ENCODE peak calls at places on chromosomes 7 and 10, in four cellular contexts. W is GM12878, I is WTC11, Z is K562. Y is an unnamed sample.

GRCh38 chr7:139034855-139035587 is 821 bp downstream of the ZC3HAV1L start:
- DNase-seq in Z (no peak), W (no peak), I (peak; percentile 35), Y (no peak)

GRCh38 chr10:30980951-30981616 is 50.6 kb downstream of the ZNF438 start:
- DNase-seq in W (no peak), I (no peak), Z (no peak), Y (no peak)

GRCh38 chr10:98971464-98971863 is 264.2 kb downstream of the HPSE2 start:
- DNase-seq in W (no peak), I (no peak), Z (no peak), Y (no peak)

GRCh38 chr10:55631071-55631654 is 729.9 kb downstream of the ZWINT start:
- DNase-seq in W (no peak), I (peak; percentile 87), Z (peak; percentile 5), Y (no peak)

GRCh38 chr7:2024227-2024918 is 208.4 kb downstream of the MAD1L1 start:
- DNase-seq in W (no peak), Z (no peak), I (no peak), Y (peak; percentile 9)

GRCh38 chr10:133438711-133439273 is 14.4 kb upstream of the SPRN start:
- DNase-seq in W (peak; percentile 16), I (no peak), Z (peak; percentile 51), Y (peak; percentile 17)

GRCh38 chr7:156607332-156608175 is 33.0 kb upstream of the RNF32 start:
- DNase-seq in Z (peak; percentile 13), W (no peak), I (no peak), Y (no peak)

GRCh38 chr7:104179178-104179577 is 28.6 kb downstream of the ORC5 start:
- DNase-seq in Z (no peak), I (no peak), W (no peak), Y (no peak)

GRCh38 chr10:12418000-12418399 is 68.7 kb downstream of the CAMK1D start:
- DNase-seq in W (no peak), I (no peak), Z (no peak), Y (no peak)

GRCh38 chr10:33009244-33010131 is 51.5 kb upstream of the ITGB1 start:
- DNase-seq in W (no peak), Z (no peak), I (no peak), Y (no peak)

GRCh38 chr10:33001908-33002492 is 44.0 kb upstream of the ITGB1 start:
- DNase-seq in I (no peak), W (no peak), Z (no peak), Y (peak; percentile 63)

GRCh38 chr10:33008499-33009243 is 50.6 kb upstream of the ITGB1 start:
- DNase-seq in W (peak; percentile 26), I (peak; percentile 52), Z (peak; percentile 63), Y (peak; percentile 63)

GRCh38 chr10:33006342-33006887 is 48.4 kb upstream of the ITGB1 start:
- DNase-seq in Z (no peak), I (no peak), W (no peak), Y (no peak)

DNA sequence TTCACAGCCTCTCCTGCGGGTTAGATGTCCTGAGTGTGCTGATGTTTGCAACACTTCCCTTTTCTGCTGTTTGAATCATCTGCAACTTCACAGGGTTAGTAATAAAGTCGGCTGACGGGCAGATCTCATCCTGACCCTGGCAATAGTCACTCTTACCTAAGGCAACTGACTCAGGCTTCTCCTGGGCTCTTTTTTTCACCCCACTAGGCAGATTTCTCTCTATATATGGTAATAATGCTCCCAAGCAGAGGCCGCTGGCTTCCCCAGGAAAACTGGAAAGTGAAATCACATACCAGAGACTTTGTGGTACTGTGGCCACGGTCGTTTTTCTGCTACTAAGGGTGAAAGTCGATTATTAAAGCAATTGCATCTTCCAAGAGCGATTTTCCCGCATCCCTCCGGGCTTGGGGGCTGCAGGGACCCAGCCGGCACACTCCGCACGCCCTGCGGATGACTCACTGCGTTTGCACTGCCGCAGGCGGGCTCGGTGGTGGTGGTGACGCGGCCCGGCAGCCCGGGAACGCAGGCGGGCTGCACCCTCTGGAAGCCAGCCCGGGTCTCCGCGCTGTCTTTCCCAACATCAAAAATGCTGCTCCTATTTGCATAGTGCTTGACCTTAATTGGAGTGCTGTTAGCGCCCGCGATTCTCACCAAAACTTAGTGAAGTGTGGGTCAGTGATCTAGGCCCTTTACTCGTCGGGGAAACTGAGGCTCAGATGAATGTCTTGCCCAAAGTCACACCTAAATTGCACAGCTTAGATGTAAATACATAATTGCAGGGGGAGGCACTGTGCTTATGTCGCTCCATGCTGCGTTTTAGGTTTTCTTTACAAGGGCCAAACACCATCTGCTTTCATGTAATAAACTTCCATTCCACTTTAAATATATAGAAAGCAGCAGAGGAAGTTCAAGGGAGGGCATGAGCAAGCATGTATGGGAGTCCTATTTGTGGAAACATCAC is 47.6 kb upstream of the ITGB1 start:
- DNase-seq in Z (peak; percentile 61), W (no peak), I (peak; percentile 77), Y (peak; percentile 59)
- TF ChIP-seq ETV6 in Z (no peak), W (no peak), I (peak; percentile 52), Y (no peak)

DNA sequence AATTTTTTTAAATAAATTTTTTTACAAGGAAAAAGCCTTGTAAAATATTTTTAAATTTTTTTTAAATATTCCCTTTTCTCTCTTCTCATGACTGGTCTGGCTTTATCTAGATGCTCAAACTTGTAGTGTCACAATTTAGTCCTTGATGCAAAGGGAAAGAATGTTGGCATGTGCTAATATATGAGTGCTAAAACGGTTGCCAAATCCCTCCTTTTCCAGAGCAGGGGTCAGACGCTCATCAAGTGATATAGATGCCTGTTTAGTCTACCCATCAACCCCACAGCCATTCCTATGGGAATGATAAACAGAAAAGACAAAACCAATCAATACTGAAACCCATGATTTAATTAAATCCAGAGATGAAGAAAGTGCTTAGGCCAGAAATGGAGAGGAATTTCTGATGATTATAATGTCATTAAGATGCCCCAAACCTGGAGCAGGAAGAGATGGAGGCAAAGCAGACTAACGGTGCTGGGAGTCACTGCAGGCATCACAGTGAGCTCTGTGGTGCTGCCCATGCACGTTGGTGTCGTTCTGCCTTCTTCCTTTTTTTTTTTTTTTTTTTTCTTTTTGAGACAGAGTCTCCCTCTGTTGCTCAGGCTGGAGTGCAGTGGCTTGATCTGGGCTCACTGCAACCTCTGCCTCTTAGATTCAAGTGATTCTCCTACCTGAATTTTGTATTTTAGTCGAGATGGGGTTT is 210.1 kb upstream of the STK17A start:
- DNase-seq in W (no peak), I (no peak), Z (no peak), Y (no peak)
- TF ChIP-seq ETV6 in W (no peak), I (no peak), Z (no peak), Y (no peak)

GRCh38 chr7:48085942-48086341 is 3.1 kb upstream of the UPP1 start:
- DNase-seq in I (no peak), Z (no peak), W (no peak), Y (no peak)

GRCh38 chr7:48088559-48089414 is at the start of gene UPP1:
- DNase-seq in Z (peak; percentile 86), W (peak; percentile 76), I (peak; percentile 93), Y (peak; percentile 97)

GRCh38 chr7:48085433-48085791 is 3.7 kb upstream of the UPP1 start:
- DNase-seq in I (no peak), Z (no peak), W (peak; percentile 35), Y (no peak)

GRCh38 chr7:48089415-48089975 is 430 bp downstream of the UPP1 start:
- DNase-seq in Z (no peak), W (no peak), I (peak; percentile 89), Y (no peak)

DNA sequence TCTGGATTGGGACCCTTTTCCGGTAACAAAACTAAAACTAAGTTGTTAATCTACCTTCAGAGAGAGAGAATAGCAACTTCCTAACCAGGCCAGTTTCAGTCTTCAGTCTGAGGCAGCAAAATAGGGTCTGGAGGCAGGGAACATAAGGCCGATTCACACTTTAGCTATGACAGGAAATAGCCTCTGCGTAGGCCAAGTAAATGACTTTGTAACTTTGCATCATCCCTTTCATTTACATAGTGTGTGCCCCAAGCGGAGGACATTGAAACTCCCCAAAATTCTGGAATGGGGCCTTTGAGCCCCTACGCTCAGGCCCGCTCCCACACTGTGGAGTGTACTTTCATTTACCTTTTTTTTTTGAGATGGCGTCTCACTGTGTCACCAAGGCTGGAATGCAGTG is 1.7 kb upstream of the UPP1 start:
- DNase-seq in I (no peak), W (peak; percentile 41), Z (no peak), Y (no peak)
- TF ChIP-seq ETV6 in I (no peak), W (no peak), Z (no peak), Y (no peak)

GRCh38 chr7:18117482-18117881 is 89.8 kb upstream of the PRPS1L1 start:
- DNase-seq in W (no peak), Z (no peak), I (no peak), Y (no peak)
- TF ChIP-seq ETV6 in W (no peak), Z (no peak), I (no peak), Y (no peak)

DNA sequence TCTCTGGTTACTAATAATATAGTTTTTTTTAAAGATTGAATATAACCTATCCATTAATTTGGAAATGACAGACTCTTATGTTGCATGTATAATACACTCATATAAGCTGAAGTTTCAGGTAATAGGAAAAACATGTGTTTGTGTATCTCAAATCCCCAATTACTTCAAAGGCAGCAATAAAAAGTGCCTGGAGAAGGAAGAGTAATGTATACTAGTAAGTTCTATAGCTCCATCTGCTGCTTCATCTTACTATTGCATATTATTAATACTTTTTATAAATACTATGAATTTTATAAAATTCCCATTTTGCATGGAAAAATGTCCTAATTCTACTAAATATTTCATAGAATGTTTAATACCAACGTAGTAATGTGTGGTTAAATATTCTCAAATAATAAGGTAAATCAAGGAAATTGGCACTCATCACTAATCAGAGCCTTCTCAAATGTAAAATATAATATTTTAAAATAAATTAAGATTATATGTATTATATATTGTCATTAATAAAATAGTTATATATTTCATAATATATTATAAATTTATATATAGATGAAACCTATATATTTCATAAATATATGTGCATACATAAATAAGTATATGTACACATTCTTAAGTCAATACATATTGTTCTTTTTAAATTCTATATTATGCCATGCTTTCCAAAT is 311.9 kb downstream of the HGF start:
- DNase-seq in Z (no peak), W (no peak), I (no peak), Y (no peak)
- TF ChIP-seq ETV6 in Z (no peak), W (no peak), I (no peak), Y (no peak)

DNA sequence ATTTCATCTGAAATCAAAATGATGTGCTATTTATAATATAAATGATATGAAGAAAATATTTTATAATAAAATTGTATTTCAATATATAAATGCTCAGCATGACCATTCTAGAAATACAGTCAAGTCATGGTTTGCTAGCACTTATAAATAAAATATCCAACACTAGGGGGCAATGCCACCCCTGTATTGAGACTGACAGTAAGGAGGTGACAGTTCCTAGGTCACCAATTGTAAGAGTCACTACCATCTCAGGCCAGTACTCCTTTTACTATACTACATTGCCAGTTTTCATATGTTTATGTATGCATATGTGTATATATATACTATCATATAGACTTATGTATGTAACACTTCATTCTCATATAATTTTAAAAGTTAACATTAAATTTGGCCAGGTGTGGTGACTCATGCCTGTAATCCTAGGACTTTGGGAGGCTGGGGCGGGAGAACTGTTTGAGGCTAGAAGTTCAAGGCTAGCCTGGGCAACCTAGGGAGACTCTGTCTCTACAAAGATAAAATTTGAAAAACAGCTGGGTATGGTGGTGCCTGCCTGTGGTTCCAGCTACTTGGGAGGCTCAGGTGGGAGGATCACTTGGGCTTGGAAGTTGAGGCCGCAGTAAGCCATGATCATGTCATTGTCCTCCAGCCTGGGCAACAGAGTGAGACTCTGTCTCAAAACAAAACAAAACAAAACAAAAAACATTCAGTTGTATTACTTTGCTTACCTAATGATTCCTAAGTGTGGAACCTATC is 2.4 kb upstream of the CNOT4 start:
- DNase-seq in W (peak; percentile 37), Z (peak; percentile 77), I (no peak), Y (peak; percentile 78)
- TF ChIP-seq ETV6 in W (no peak), Z (no peak), I (no peak), Y (no peak)

GRCh38 chr7:51340936-51341335 is 24.3 kb upstream of the COBL start:
- DNase-seq in W (no peak), Z (no peak), I (no peak), Y (no peak)
- TF ChIP-seq ETV6 in W (no peak), Z (no peak), I (no peak), Y (no peak)

GRCh38 chr10:103806376-103807320 is 48.7 kb downstream of the SH3PXD2A start:
- DNase-seq in I (no peak), Z (no peak), W (no peak), Y (no peak)
- TF ChIP-seq ETV6 in I (no peak), Z (no peak), W (no peak), Y (no peak)

GRCh38 chr10:101616415-101617101 is 28.4 kb downstream of the DPCD start:
- DNase-seq in W (no peak), I (no peak), Z (no peak), Y (no peak)
- TF ChIP-seq ETV6 in W (no peak), I (no peak), Z (no peak), Y (no peak)